ENCODE peak calls at places on chromosome 11, in four cellular contexts. S is HCT116, B is endothelial cell of umbilical vein, U is K562. K is an unnamed sample.
A peak's percentile ranks its signal among the peaks of the same experiment; 100 is the strongest.

GRCh38 chr11:100550910-100551309 is 136.2 kb upstream of the ARHGAP42 start:
- DNase-seq in U (no peak), B (no peak), S (no peak), K (no peak)

GRCh38 chr11:1083621-1084551 is 9.2 kb downstream of the MUC2 start:
- DNase-seq in B (no peak), S (no peak), U (no peak), K (no peak)

GRCh38 chr11:132286106-132286505 is 915.7 kb downstream of the NTM start:
- DNase-seq in U (no peak), B (no peak), S (no peak), K (no peak)

GRCh38 chr11:46299425-46300067 is 22.1 kb downstream of the CREB3L1 start:
- DNase-seq in U (no peak), S (no peak), B (no peak), K (no peak)

GRCh38 chr11:84129961-84130576 is 843.9 kb upstream of the CCDC90B start:
- DNase-seq in B (no peak), U (no peak), S (no peak), K (no peak)

GRCh38 chr11:66743271-66743968 is 14.4 kb upstream of the SPTBN2 start:
- DNase-seq in U (no peak), S (no peak), B (no peak), K (no peak)

GRCh38 chr11:17063171-17064002 is 14.1 kb downstream of the RPS13 start:
- DNase-seq in S (peak; percentile 42), B (peak; percentile 46), U (peak; percentile 58), K (no peak)

GRCh38 chr11:102794382-102794781 is 3.6 kb downstream of the MMP1 start:
- DNase-seq in U (peak; percentile 22), B (peak; percentile 48), S (peak; percentile 59), K (no peak)

GRCh38 chr11:75269896-75270295 is 29.3 kb downstream of the TPBGL start:
- DNase-seq in S (no peak), B (no peak), U (no peak), K (no peak)

GRCh38 chr11:12224537-12224893 is 114.1 kb downstream of the MICAL2 start:
- DNase-seq in U (no peak), S (no peak), B (peak; percentile 28), K (no peak)

GRCh38 chr11:120067361-120068113 is 70.4 kb downstream of the TRIM29 start:
- DNase-seq in B (no peak), S (no peak), U (no peak), K (no peak)

GRCh38 chr11:2527621-2528291 is 82.9 kb downstream of the KCNQ1 start:
- DNase-seq in S (no peak), U (no peak), B (no peak), K (no peak)

GRCh38 chr11:109939176-109939810 is 153.9 kb upstream of the ZC3H12C start:
- DNase-seq in B (peak; percentile 80), S (peak; percentile 85), U (peak; percentile 62), K (peak; percentile 86)

GRCh38 chr11:120814531-120815259 is 209.2 kb upstream of the TBCEL start:
- DNase-seq in U (no peak), S (no peak), B (peak; percentile 39), K (no peak)

GRCh38 chr11:90243534-90243933 is 20.7 kb upstream of the CHORDC1 start:
- DNase-seq in B (no peak), S (no peak), U (no peak), K (no peak)

GRCh38 chr11:67114275-67114896 is 4.7 kb upstream of the KDM2A start:
- DNase-seq in S (no peak), U (no peak), B (no peak), K (no peak)

GRCh38 chr11:71127806-71128205 is 124.6 kb downstream of the SHANK2 start:
- DNase-seq in U (no peak), B (no peak), S (no peak), K (no peak)

GRCh38 chr11:71131861-71132260 is 120.5 kb downstream of the SHANK2 start:
- DNase-seq in B (no peak), S (no peak), U (no peak), K (no peak)

GRCh38 chr11:71133946-71134345 is 118.4 kb downstream of the SHANK2 start:
- DNase-seq in B (no peak), U (no peak), S (no peak), K (no peak)

GRCh38 chr11:71129624-71130023 is 122.8 kb downstream of the SHANK2 start:
- DNase-seq in B (no peak), U (no peak), S (no peak), K (no peak)

GRCh38 chr11:71130106-71130505 is 122.3 kb downstream of the SHANK2 start:
- DNase-seq in S (no peak), U (no peak), B (no peak), K (no peak)
- H3K9ac ChIP-seq in S (no peak overlapping the region), U (no peak overlapping the region), B (no peak overlapping the region), K (no peak overlapping the region)

GRCh38 chr11:129722529-129722928 is 93.1 kb upstream of the TMEM45B start:
- DNase-seq in S (no peak), B (no peak), U (no peak), K (no peak)
- TF ChIP-seq EZH2 in S (no peak), B (no peak), U (no peak), K (no peak)

DNA sequence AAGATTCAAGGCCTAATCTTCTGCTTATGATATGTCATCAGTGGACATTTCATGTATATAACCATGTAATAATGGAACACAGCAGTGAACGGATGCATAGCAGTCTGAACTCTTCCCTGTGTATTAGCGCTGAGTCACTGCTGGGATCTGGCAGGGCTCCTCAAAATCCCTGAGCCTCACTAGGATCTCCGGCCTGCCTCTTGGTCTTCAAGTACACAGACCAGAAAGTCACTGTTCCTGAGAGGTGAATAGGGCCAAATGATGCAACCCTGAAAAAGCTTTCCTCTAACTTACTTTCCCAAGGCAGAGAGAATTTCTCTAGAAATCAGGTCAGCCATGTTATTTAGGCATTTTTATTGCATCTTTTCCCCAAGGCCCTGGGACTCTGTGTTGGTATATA is 35.0 kb downstream of the POU2AF1 start:
- DNase-seq in U (no peak), S (no peak), B (no peak), K (no peak)
- TF ChIP-seq POLR2AphosphoS5 in U (no peak), S (no peak), B (no peak), K (no peak)

GRCh38 chr11:122097419-122098001 is 18.5 kb downstream of the BLID start:
- DNase-seq in B (no peak), S (no peak), U (no peak), K (no peak)
- H3K9ac ChIP-seq in B (peak overlapping the region; percentile 91), S (no peak overlapping the region), U (no peak overlapping the region), K (no peak overlapping the region)

DNA sequence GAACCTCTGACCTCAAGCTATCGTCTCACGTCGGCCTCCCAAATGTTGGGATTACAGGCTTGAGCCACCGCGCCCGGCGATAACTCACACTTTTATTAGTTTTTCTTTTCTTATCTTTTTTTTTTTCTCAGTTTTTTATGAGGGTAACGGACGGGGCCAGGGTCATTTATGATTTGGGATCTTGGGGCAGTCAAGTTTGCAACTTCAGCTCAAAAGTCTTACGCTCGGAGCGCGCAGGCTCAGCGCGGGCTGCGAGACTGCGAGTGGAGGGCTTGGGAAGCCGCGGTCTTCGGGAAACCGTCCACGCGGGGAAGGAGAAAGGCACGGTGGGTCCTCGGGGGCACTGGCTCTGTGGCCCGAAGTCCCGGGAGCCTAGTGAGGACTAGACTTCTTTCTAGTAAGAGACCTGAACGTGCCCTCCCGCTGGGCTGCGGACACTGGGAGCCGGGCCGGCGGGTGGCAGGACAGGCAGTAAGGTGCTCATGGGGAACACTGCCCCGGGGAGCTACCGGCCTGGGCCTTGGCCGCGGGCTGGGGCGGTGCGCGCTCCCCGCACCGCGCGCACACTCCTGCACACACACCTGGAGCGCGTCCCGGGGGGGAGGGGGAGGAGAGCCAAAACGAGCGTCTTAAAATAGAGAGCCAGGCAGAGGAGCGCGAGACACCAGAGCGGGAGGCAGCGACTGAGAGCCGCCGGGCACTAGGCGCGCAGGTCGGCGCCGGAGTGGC is 491 bp upstream of the BARX2 start:
- DNase-seq in B (peak; percentile 9), S (no peak), U (no peak), K (no peak)
- TF ChIP-seq EZH2 in B (peak; percentile 68), S (no peak), U (no peak), K (no peak)

DNA sequence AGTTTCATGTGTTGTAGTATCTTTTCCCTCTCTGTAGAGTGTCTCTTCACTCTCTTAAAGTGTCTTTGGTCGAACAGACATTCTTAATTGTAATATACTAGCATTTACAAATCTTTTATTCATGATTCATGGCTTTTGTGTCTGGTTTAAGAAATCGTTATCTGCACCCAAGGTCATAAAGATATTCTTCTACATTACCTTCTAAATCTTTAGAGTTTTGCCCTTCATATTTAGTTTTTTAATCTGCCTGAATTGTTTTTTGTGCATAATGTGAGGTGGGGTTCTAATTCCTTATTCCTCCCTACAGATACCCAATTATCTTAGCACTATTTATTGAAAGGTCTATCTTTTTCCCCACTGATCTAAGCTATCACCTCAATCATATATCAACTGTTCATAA is 9.0 kb upstream of the NNMT start:
- DNase-seq in B (no peak), U (no peak), S (no peak), K (no peak)
- TF ChIP-seq POLR2AphosphoS5 in B (no peak), U (no peak), S (no peak), K (no peak)